ENCODE peak calls at places on chromosomes 4 and X, in ten cellular contexts. M, I, T, V, L, F, J, X, D and Q are unnamed samples.

GRCh38 chrX:1215123-1215823 is 2.8 kb upstream of the CRLF2 start:
- DNase-seq in M (no peak), T (no peak), D (no peak), X (no peak), J (no peak), F (no peak), I (no peak), L (no peak), V (no peak), Q (no peak)

GRCh38 chr4:92235741-92236140 is 68.0 kb upstream of the GRID2 start:
- DNase-seq in X (no peak), I (no peak), L (no peak), D (no peak), J (no peak), M (no peak), V (no peak), T (no peak), F (no peak), Q (no peak)

GRCh38 chr4:154314248-154314647 is 177.4 kb downstream of the DCHS2 start:
- DNase-seq in F (no peak), M (no peak), L (peak), X (peak), J (no peak), T (no peak), V (peak), D (no peak), I (no peak), Q (peak)

GRCh38 chr4:106816501-106816900 is 219.6 kb downstream of the DKK2 start:
- DNase-seq in J (no peak), D (no peak), X (no peak), F (no peak), L (no peak), I (no peak), T (no peak), M (no peak), V (no peak), Q (peak)

GRCh38 chrX:10381218-10381617 is 224.4 kb downstream of the CLCN4 start:
- DNase-seq in T (no peak), L (no peak), D (no peak), V (no peak), J (peak), I (no peak), F (no peak), X (no peak), M (no peak), Q (no peak)

GRCh38 chrX:108070891-108071290 is 20.5 kb downstream of the PSMD10 start:
- DNase-seq in V (no peak), J (peak), I (no peak), T (no peak), D (no peak), F (no peak), X (peak), M (no peak), L (no peak), Q (no peak)

GRCh38 chr4:67292649-67293048 is 252.7 kb downstream of the CENPC start:
- DNase-seq in T (no peak), M (no peak), L (no peak), D (no peak), I (no peak), X (no peak), J (no peak), V (no peak), F (no peak), Q (no peak)

GRCh38 chr4:181528570-181529184 is 714.5 kb upstream of the TENM3 start:
- DNase-seq in I (peak), X (peak), D (peak), M (peak), J (no peak), V (peak), F (peak), L (peak), T (no peak), Q (peak)

GRCh38 chrX:43269201-43269600 is 386.9 kb upstream of the MAOA start:
- DNase-seq in F (no peak), T (no peak), L (no peak), J (no peak), V (no peak), D (no peak), M (no peak), I (no peak), X (peak), Q (no peak)

GRCh38 chr4:39662683-39663082 is 24.0 kb upstream of the SMIM14 start:
- DNase-seq in X (no peak), I (no peak), L (no peak), J (no peak), V (no peak), F (no peak), D (no peak), M (no peak), T (no peak), Q (no peak)

GRCh38 chr4:74874785-74875367 is 58.0 kb upstream of the PARM1 start:
- DNase-seq in M (peak), I (peak), V (peak), D (peak), T (no peak), X (peak), L (peak), F (peak), J (peak), Q (peak)

GRCh38 chrX:115233497-115234219 is at the start of gene LRCH2:
- DNase-seq in J (no peak), D (no peak), M (peak), V (peak), T (no peak), I (peak), X (no peak), F (no peak), L (peak), Q (peak)

GRCh38 chr4:76090241-76090691 is 15.8 kb downstream of the ART3 start:
- DNase-seq in V (peak), M (no peak), J (peak), D (no peak), F (peak), L (peak), I (no peak), X (peak), T (no peak), Q (peak)

GRCh38 chr4:74659576-74660411 is 134.5 kb downstream of the BTC start:
- DNase-seq in L (peak), T (no peak), X (peak), D (no peak), M (no peak), V (peak), F (peak), I (no peak), J (peak), Q (peak)

GRCh38 chrX:43467608-43468234 is 188.4 kb upstream of the MAOA start:
- DNase-seq in V (peak), T (no peak), L (no peak), J (no peak), M (no peak), D (no peak), I (no peak), F (no peak), X (no peak), Q (no peak)

GRCh38 chrX:153816821-153817220 is 13.5 kb downstream of the PDZD4 start:
- DNase-seq in I (no peak), T (no peak), M (no peak), X (no peak), V (no peak), L (no peak), J (no peak), D (no peak), F (no peak), Q (no peak)

GRCh38 chr4:145935253-145936141 is 3.1 kb downstream of the ZNF827 start:
- DNase-seq in F (no peak), X (peak), T (no peak), V (peak), J (no peak), M (no peak), D (no peak), I (peak), L (no peak), Q (peak)

GRCh38 chr4:74934016-74934821 is 1.3 kb downstream of the PARM1 start:
- DNase-seq in V (no peak), M (peak), D (peak), T (no peak), L (no peak), I (peak), F (no peak), X (no peak), J (no peak), Q (peak)

GRCh38 chrX:103517246-103517645 is 2.0 kb downstream of the RAB40A start:
- DNase-seq in D (no peak), T (no peak), M (no peak), V (no peak), J (no peak), L (peak), X (peak), F (no peak), I (no peak), Q (no peak)

GRCh38 chr4:87745058-87745842 is 54.1 kb upstream of the IBSP start:
- DNase-seq in D (no peak), F (no peak), L (no peak), J (no peak), X (no peak), I (no peak), T (no peak), V (no peak), M (no peak), Q (peak)

GRCh38 chrX:100883654-100884053 is 9.5 kb upstream of the NOX1 start:
- DNase-seq in X (no peak), T (no peak), I (no peak), M (no peak), J (no peak), V (no peak), L (no peak), D (no peak), F (no peak), Q (peak)

GRCh38 chr4:8379281-8379680 is 61.2 kb downstream of the ACOX3 start:
- DNase-seq in F (no peak), I (no peak), J (no peak), D (no peak), X (no peak), V (no peak), M (no peak), L (no peak), T (no peak), Q (no peak)

GRCh38 chr4:89753601-89754066 is 83.3 kb downstream of the SNCA start:
- DNase-seq in D (no peak), T (no peak), I (no peak), L (peak), M (no peak), X (peak), V (peak), F (no peak), J (peak), Q (peak)

GRCh38 chr4:87461281-87461700 is 38.9 kb downstream of the NUDT9 start:
- DNase-seq in J (peak), T (no peak), V (no peak), D (no peak), X (no peak), M (no peak), L (no peak), F (no peak), I (no peak), Q (no peak)